ENCODE peak calls at places on chromosomes 12 and 14, in eight cellular contexts. One of them, this sample, is unnamed.

GRCh38 chr14:68535404-68536024 is 257.4 kb downstream of the ZFP36L1 start:
- DNase-seq in GM23248: peak
- DNase-seq in activated T-cell treated with anti-CD3 and anti-CD28 coated beads, Interleukin-2, amount 50 U/mL, for 1 hour: no peak
- DNase-seq in posterior cingulate gyrus: no peak
- DNase-seq in heart left ventricle: no peak
- DNase-seq in retina: no peak
- DNase-seq in ureter: no peak
- DNase-seq in A549: peak
- DNase-seq in this sample: no peak

GRCh38 chr12:112927925-112928324 is 10.3 kb upstream of the OAS3 start:
- DNase-seq in A549: no peak
- DNase-seq in retina: no peak
- DNase-seq in posterior cingulate gyrus: no peak
- DNase-seq in ureter: no peak
- DNase-seq in GM23248: no peak
- DNase-seq in activated T-cell treated with anti-CD3 and anti-CD28 coated beads, Interleukin-2, amount 50 U/mL, for 1 hour: no peak
- DNase-seq in heart left ventricle: no peak
- DNase-seq in this sample: no peak

GRCh38 chr12:89927226-89927698 is 218.6 kb upstream of the ATP2B1 start:
- DNase-seq in GM23248: no peak
- DNase-seq in posterior cingulate gyrus: no peak
- DNase-seq in retina: no peak
- DNase-seq in activated T-cell treated with anti-CD3 and anti-CD28 coated beads, Interleukin-2, amount 50 U/mL, for 1 hour: no peak
- DNase-seq in heart left ventricle: no peak
- DNase-seq in A549: no peak
- DNase-seq in ureter: no peak
- DNase-seq in this sample: no peak

GRCh38 chr12:124867389-124867930 is 3.8 kb upstream of the SCARB1 start:
- DNase-seq in GM23248: no peak
- DNase-seq in heart left ventricle: no peak
- DNase-seq in activated T-cell treated with anti-CD3 and anti-CD28 coated beads, Interleukin-2, amount 50 U/mL, for 1 hour: no peak
- DNase-seq in retina: no peak
- DNase-seq in A549: peak
- DNase-seq in posterior cingulate gyrus: no peak
- DNase-seq in ureter: no peak
- DNase-seq in this sample: no peak

GRCh38 chr12:15209782-15210181 is 11.4 kb downstream of the RERG start:
- DNase-seq in heart left ventricle: no peak
- DNase-seq in A549: peak
- DNase-seq in posterior cingulate gyrus: no peak
- DNase-seq in ureter: no peak
- DNase-seq in GM23248: peak
- DNase-seq in activated T-cell treated with anti-CD3 and anti-CD28 coated beads, Interleukin-2, amount 50 U/mL, for 1 hour: no peak
- DNase-seq in retina: no peak
- DNase-seq in this sample: no peak

GRCh38 chr12:65492997-65493892 is 214.8 kb downstream of the MSRB3 start:
- DNase-seq in retina: no peak
- DNase-seq in GM23248: no peak
- DNase-seq in heart left ventricle: no peak
- DNase-seq in A549: no peak
- DNase-seq in posterior cingulate gyrus: no peak
- DNase-seq in activated T-cell treated with anti-CD3 and anti-CD28 coated beads, Interleukin-2, amount 50 U/mL, for 1 hour: no peak
- DNase-seq in ureter: no peak
- DNase-seq in this sample: no peak

GRCh38 chr14:61247935-61248334 is 33.2 kb downstream of the TMEM30B start:
- DNase-seq in ureter: no peak
- DNase-seq in posterior cingulate gyrus: no peak
- DNase-seq in A549: no peak
- DNase-seq in heart left ventricle: no peak
- DNase-seq in activated T-cell treated with anti-CD3 and anti-CD28 coated beads, Interleukin-2, amount 50 U/mL, for 1 hour: no peak
- DNase-seq in retina: no peak
- DNase-seq in GM23248: peak
- DNase-seq in this sample: no peak

GRCh38 chr12:57816001-57816854 is 2.3 kb downstream of the AVIL start:
- DNase-seq in heart left ventricle: no peak
- DNase-seq in GM23248: no peak
- DNase-seq in A549: no peak
- DNase-seq in ureter: no peak
- DNase-seq in retina: no peak
- DNase-seq in posterior cingulate gyrus: no peak
- DNase-seq in activated T-cell treated with anti-CD3 and anti-CD28 coated beads, Interleukin-2, amount 50 U/mL, for 1 hour: no peak
- DNase-seq in this sample: no peak

GRCh38 chr12:26884765-26885576 is 52.0 kb upstream of the ITPR2 start:
- DNase-seq in heart left ventricle: peak
- DNase-seq in activated T-cell treated with anti-CD3 and anti-CD28 coated beads, Interleukin-2, amount 50 U/mL, for 1 hour: peak
- DNase-seq in GM23248: peak
- DNase-seq in A549: peak
- DNase-seq in retina: peak
- DNase-seq in ureter: peak
- DNase-seq in posterior cingulate gyrus: peak
- DNase-seq in this sample: peak

GRCh38 chr12:121657305-121658008 is 12.0 kb downstream of the MORN3 start:
- DNase-seq in posterior cingulate gyrus: no peak
- DNase-seq in activated T-cell treated with anti-CD3 and anti-CD28 coated beads, Interleukin-2, amount 50 U/mL, for 1 hour: no peak
- DNase-seq in A549: no peak
- DNase-seq in retina: no peak
- DNase-seq in GM23248: no peak
- DNase-seq in heart left ventricle: no peak
- DNase-seq in ureter: no peak
- DNase-seq in this sample: no peak

GRCh38 chr14:63345826-63346225 is 27.1 kb upstream of the GPHB5 start:
- DNase-seq in heart left ventricle: no peak
- DNase-seq in posterior cingulate gyrus: no peak
- DNase-seq in retina: no peak
- DNase-seq in A549: no peak
- DNase-seq in ureter: no peak
- DNase-seq in activated T-cell treated with anti-CD3 and anti-CD28 coated beads, Interleukin-2, amount 50 U/mL, for 1 hour: no peak
- DNase-seq in GM23248: no peak
- DNase-seq in this sample: no peak

This sample was measured in left lobe of liver.